ENCODE peak calls at places on chromosomes 12 and 14, in ten cellular contexts. G is stimulated activated CD4-positive, alpha-beta T cell treated with anti-CD3 and anti-CD28 coated beads, Interleukin-15, amount 100 ng/mL, for 48 hours; T is HT1080; W is naive thymus-derived CD8-positive, alpha-beta T cell; Z is activated CD4-positive, CD25-positive, alpha-beta regulatory T cell; I is GM10248; B is astrocyte; L is NCI-H1105; S is substantia nigra; R is foreskin fibroblast. K is an unnamed sample.
A peak's percentile ranks its signal among the peaks of the same experiment; 100 is the strongest.

GRCh38 chr12:71164877-71165197 is 7.0 kb upstream of the TSPAN8 start:
- DNase-seq in L (no peak), G (no peak), T (peak; percentile 77), Z (no peak), R (no peak), S (no peak), W (no peak), I (no peak), B (peak; percentile 45), K (no peak)

GRCh38 chr12:92739099-92739498 is 36.3 kb downstream of the PLEKHG7 start:
- DNase-seq in T (no peak), L (no peak), G (no peak), Z (no peak), B (no peak), I (no peak), S (no peak), W (no peak), R (no peak), K (no peak)

GRCh38 chr12:130031041-130031440 is 127.2 kb upstream of the TMEM132D start:
- DNase-seq in G (no peak), L (no peak), W (no peak), B (no peak), R (no peak), T (no peak), I (no peak), Z (no peak), S (no peak), K (no peak)

GRCh38 chr14:99237288-99237687 is 34.7 kb downstream of the BCL11B start:
- DNase-seq in W (no peak), L (no peak), S (no peak), I (no peak), R (no peak), B (no peak), G (no peak), Z (no peak), T (no peak), K (no peak)

GRCh38 chr14:54488646-54489317 is at the start of gene GMFB:
- DNase-seq in I (peak; percentile 93), S (peak; percentile 75), T (peak; percentile 96), G (peak; percentile 77), L (peak; percentile 89), Z (peak; percentile 75), R (peak; percentile 92), W (peak; percentile 88), B (peak; percentile 82), K (peak; percentile 57)

GRCh38 chr14:100680439-100681051 is 46.1 kb upstream of the DLK1 start:
- DNase-seq in S (no peak), R (peak; percentile 47), L (no peak), T (no peak), G (no peak), B (no peak), I (no peak), W (no peak), Z (no peak), K (no peak)

GRCh38 chr12:60494249-60494648 is 898.4 kb downstream of the SLC16A7 start:
- DNase-seq in B (peak; percentile 26), L (no peak), G (no peak), T (peak; percentile 59), R (peak; percentile 30), S (no peak), W (no peak), I (no peak), Z (no peak), K (peak; percentile 27)

GRCh38 chr14:52918486-52918885 is 32.4 kb downstream of the FERMT2 start:
- DNase-seq in T (peak; percentile 95), L (no peak), S (no peak), W (peak; percentile 82), I (peak; percentile 55), B (peak; percentile 56), G (no peak), Z (no peak), R (peak; percentile 71), K (no peak)

K was measured in HFF-Myc.